ENCODE peak calls at places on chromosomes 5 and 9, in six cellular contexts. T, H, K, I, A and G are unnamed samples.

GRCh38 chr9:99030082-99030481 is 74.8 kb upstream of the TGFBR1 start:
- DNase-seq in K (no peak), H (no peak), A (no peak), I (peak; percentile 53), T (no peak), G (no peak)

GRCh38 chr9:33794560-33794959 is 801 bp upstream of the PRSS3 start:
- DNase-seq in K (no peak), T (no peak), A (no peak), H (no peak), I (peak; percentile 64), G (peak; percentile 11)

GRCh38 chr5:83184534-83184933 is 107.2 kb downstream of the XRCC4 start:
- DNase-seq in H (no peak), I (no peak), T (no peak), A (no peak), K (no peak), G (no peak)

GRCh38 chr5:136622737-136623136 is 257.4 kb upstream of the TRPC7 start:
- DNase-seq in H (no peak), K (no peak), T (no peak), I (no peak), A (no peak), G (no peak)

GRCh38 chr9:123655681-123656423 is 274.1 kb downstream of the DENND1A start:
- DNase-seq in T (no peak), K (no peak), A (no peak), H (no peak), I (no peak), G (no peak)

GRCh38 chr9:127187231-127187956 is 65.0 kb upstream of the ANGPTL2 start:
- DNase-seq in I (peak; percentile 93), H (no peak), T (peak; percentile 76), A (peak; percentile 60), K (no peak), G (no peak)

GRCh38 chr5:115375922-115376321 is 79.5 kb upstream of the CCDC112 start:
- DNase-seq in T (no peak), K (no peak), H (no peak), A (no peak), I (no peak), G (no peak)

GRCh38 chr9:107732781-107733529 is 243.4 kb upstream of the KLF4 start:
- DNase-seq in T (no peak), A (no peak), H (no peak), K (no peak), I (peak; percentile 79), G (peak; percentile 30)

GRCh38 chr5:149605354-149605997 is 24.2 kb downstream of the ARHGEF37 start:
- DNase-seq in K (no peak), I (peak; percentile 31), A (no peak), H (no peak), T (no peak), G (no peak)

GRCh38 chr5:145853952-145854351 is 18.8 kb upstream of the PRELID2 start:
- DNase-seq in A (no peak), H (no peak), I (no peak), T (no peak), K (no peak), G (no peak)

GRCh38 chr5:74953961-74954720 is 88.0 kb upstream of the FAM169A start:
- DNase-seq in A (no peak), H (no peak), I (peak; percentile 35), K (no peak), T (no peak), G (no peak)

GRCh38 chr5:110865400-110866094 is 126.7 kb downstream of the SLC25A46 start:
- DNase-seq in H (no peak), T (no peak), K (no peak), I (peak; percentile 58), A (peak; percentile 7), G (no peak)

GRCh38 chr5:133382661-133383579 is 229.4 kb downstream of the FSTL4 start:
- DNase-seq in H (no peak), T (no peak), K (no peak), I (no peak), A (no peak), G (peak; percentile 43)

GRCh38 chr5:112068593-112068992 is 311.6 kb upstream of the NREP start:
- DNase-seq in T (no peak), I (no peak), A (no peak), H (no peak), K (no peak), G (no peak)

GRCh38 chr9:36903541-36904435 is 130.3 kb downstream of the PAX5 start:
- DNase-seq in K (no peak), A (no peak), T (no peak), H (no peak), I (peak; percentile 73), G (no peak)

GRCh38 chr5:38369692-38370091 is 111.3 kb downstream of the EGFLAM start:
- DNase-seq in A (no peak), H (no peak), K (no peak), I (no peak), T (no peak), G (no peak)

GRCh38 chr9:106023455-106023854 is 329.1 kb downstream of the TMEM38B start:
- DNase-seq in K (no peak), A (no peak), I (no peak), T (no peak), H (no peak), G (no peak)

GRCh38 chr9:127866535-127866934 is 10.9 kb downstream of the AK1 start:
- DNase-seq in K (no peak), A (no peak), T (no peak), H (no peak), I (no peak), G (no peak)

GRCh38 chr9:118975736-118976135 is 393.5 kb downstream of the BRINP1 start:
- DNase-seq in A (no peak), T (no peak), I (no peak), H (no peak), K (no peak), G (no peak)

GRCh38 chr5:26193626-26194025 is 844.8 kb downstream of the CDH9 start:
- DNase-seq in A (no peak), T (no peak), I (no peak), K (no peak), H (no peak), G (no peak)

GRCh38 chr5:60382761-60383160 is 317.2 kb downstream of the DEPDC1B start:
- DNase-seq in I (peak; percentile 29), K (no peak), T (no peak), H (no peak), A (peak; percentile 24), G (no peak)

GRCh38 chr5:55187370-55187769 is 14.4 kb upstream of the CDC20B start:
- DNase-seq in T (no peak), K (no peak), A (no peak), H (no peak), I (peak; percentile 42), G (no peak)

GRCh38 chr5:173888473-173889135 is 455 bp downstream of the CPEB4 start:
- DNase-seq in A (no peak), H (no peak), T (peak; percentile 85), I (no peak), K (no peak), G (no peak)

GRCh38 chr9:20566401-20566800 is 55.9 kb downstream of the MLLT3 start:
- DNase-seq in I (no peak), H (no peak), T (no peak), K (no peak), A (no peak), G (no peak)

GRCh38 chr5:43193171-43193951 is 1.3 kb downstream of the NIM1K start:
- DNase-seq in K (no peak), H (no peak), I (peak; percentile 86), A (peak; percentile 76), T (no peak), G (peak; percentile 57)

GRCh38 chr9:127050581-127050980 is 71.9 kb downstream of the ANGPTL2 start:
- DNase-seq in I (no peak), H (no peak), K (no peak), A (no peak), T (no peak), G (peak; percentile 25)

GRCh38 chr5:151086905-151087360 is 6.1 kb upstream of the TNIP1 start:
- DNase-seq in T (no peak), H (no peak), K (peak; percentile 44), A (no peak), I (no peak), G (no peak)

GRCh38 chr9:94812343-94812742 is 85.8 kb downstream of the AOPEP start:
- DNase-seq in T (no peak), H (no peak), K (no peak), I (peak; percentile 82), A (peak; percentile 33), G (no peak)
- H3K27ac ChIP-seq in T (peak overlapping the region; percentile 10), H (no peak overlapping the region), K (no peak overlapping the region), I (no peak overlapping the region), A (peak overlapping the region; percentile 77), G (no peak overlapping the region)

DNA sequence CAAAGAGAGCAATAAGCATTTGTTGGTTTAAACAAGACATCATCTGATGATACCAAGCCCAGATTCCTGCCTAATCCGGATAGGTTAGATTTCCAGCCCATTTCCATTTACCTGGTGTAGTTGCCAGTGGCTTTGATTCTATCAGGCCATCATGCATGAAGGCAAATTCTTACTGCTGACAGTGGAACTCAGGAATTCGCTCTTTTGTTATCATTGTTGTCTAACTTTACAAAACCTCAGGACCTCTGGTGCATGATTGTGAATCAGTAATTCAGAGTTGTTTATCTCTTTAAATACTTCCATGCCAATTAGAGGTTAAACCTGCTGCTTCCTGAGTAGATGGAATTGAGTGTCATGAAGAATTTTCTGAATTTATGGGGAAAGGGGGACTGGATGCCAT is 76.5 kb downstream of the C9orf152 start:
- DNase-seq in A (no peak), T (no peak), I (peak; percentile 32), H (no peak), K (no peak), G (no peak)
- H3K27ac ChIP-seq in A (no peak overlapping the region), T (no peak overlapping the region), I (no peak overlapping the region), H (no peak overlapping the region), K (no peak overlapping the region), G (no peak overlapping the region)

GRCh38 chr5:172699999-172700685 is 59.1 kb downstream of the NEURL1B start:
- DNase-seq in I (no peak), K (no peak), T (peak; percentile 90), H (no peak), A (no peak), G (no peak)
- H3K27ac ChIP-seq in I (no peak overlapping the region), K (no peak overlapping the region), T (peak overlapping the region; percentile 86), H (no peak overlapping the region), A (no peak overlapping the region), G (no peak overlapping the region)

DNA sequence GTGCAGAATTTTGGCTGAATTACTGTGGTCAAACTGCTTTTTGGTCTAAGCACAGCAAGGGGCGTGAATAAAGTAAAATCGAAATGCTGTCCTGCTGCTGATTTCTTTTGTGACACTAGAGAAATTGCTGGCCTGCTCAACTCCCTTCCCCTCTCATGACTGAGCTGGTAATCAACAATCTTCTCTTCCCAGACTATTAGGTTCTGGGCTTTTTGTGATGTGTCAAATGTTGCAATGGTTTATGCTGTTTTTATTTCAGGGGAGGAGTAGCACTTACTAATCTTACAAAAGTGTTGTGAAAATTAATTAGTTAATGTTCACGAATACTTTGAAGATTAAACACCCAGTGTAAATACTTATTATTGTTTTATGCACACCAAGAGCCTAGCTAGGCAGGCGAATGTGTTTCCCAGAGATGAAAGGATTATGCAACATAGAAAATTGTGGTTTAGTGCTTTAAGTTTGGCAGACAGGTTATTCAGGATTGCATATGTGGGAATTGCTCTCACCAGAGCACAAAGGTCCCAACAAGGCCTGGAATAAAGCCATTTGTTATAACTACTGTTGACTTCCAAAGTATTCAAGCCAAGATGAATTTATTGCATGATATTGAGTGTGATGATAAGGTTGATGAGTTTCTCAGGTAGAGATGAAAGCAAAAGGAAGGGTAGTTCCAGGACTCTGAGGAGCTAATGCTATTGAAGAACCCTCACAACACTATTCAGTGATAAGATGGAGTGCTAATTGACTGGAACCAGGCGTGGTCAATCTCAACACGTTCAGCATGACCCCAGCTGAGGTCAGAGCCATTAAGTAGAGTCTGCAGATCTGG is 280.7 kb upstream of the ZNF608 start:
- DNase-seq in A (no peak), K (no peak), H (no peak), I (peak; percentile 74), T (no peak), G (no peak)
- H3K27ac ChIP-seq in A (no peak overlapping the region), K (no peak overlapping the region), H (no peak overlapping the region), I (no peak overlapping the region), T (no peak overlapping the region), G (no peak overlapping the region)